ENCODE peak calls at places on chromosomes 3 and 15, in six cellular contexts. W, Q, U, N, V and K are unnamed samples.

GRCh38 chr3:158841387-158841786 is 39.5 kb downstream of the MFSD1 start:
- DNase-seq in W (no peak), Q (no peak), U (no peak), N (no peak), V (no peak), K (no peak)

GRCh38 chr3:128906804-128907525 is 27.5 kb downstream of the ACAD9 start:
- DNase-seq in W (no peak), Q (no peak), U (no peak), N (no peak), V (no peak), K (no peak)

GRCh38 chr3:43960448-43960840 is 269.7 kb downstream of the ABHD5 start:
- DNase-seq in W (no peak), Q (no peak), U (no peak), N (peak), V (no peak), K (no peak)

GRCh38 chr3:149809694-149810093 is 3.3 kb upstream of the RNF13 start:
- DNase-seq in W (no peak), Q (no peak), U (no peak), N (no peak), V (no peak), K (no peak)

GRCh38 chr3:38157562-38157961 is 7.8 kb upstream of the OXSR1 start:
- DNase-seq in W (no peak), Q (no peak), U (no peak), N (no peak), V (no peak), K (no peak)

GRCh38 chr3:136835817-136836510 is 17.0 kb downstream of the SLC35G2 start:
- DNase-seq in W (no peak), Q (no peak), U (no peak), N (no peak), V (no peak), K (no peak)

GRCh38 chr15:89645680-89646079 is 9.6 kb downstream of the KIF7 start:
- DNase-seq in W (no peak), Q (no peak), U (no peak), N (no peak), V (no peak), K (no peak)

GRCh38 chr15:39171944-39172368 is 408.9 kb upstream of the THBS1 start:
- DNase-seq in W (peak), Q (peak), U (peak), N (peak), V (peak), K (peak)

GRCh38 chr15:91515188-91515754 is 338.2 kb upstream of the SLCO3A1 start:
- DNase-seq in W (no peak), Q (no peak), U (no peak), N (no peak), V (no peak), K (no peak)

GRCh38 chr3:72892081-72892763 is 4.4 kb downstream of the GXYLT2 start:
- DNase-seq in W (no peak), Q (no peak), U (no peak), N (no peak), V (peak), K (no peak)

GRCh38 chr15:42582569-42583235 is 7.3 kb downstream of the STARD9 start:
- DNase-seq in W (no peak), Q (no peak), U (peak), N (no peak), V (no peak), K (no peak)

GRCh38 chr3:136957751-136958288 is at the start of gene IL20RB:
- DNase-seq in W (no peak), Q (peak), U (no peak), N (peak), V (no peak), K (no peak)

GRCh38 chr3:27293954-27294353 is 75.2 kb downstream of the NEK10 start:
- DNase-seq in W (no peak), Q (no peak), U (no peak), N (no peak), V (no peak), K (peak)

GRCh38 chr3:88988906-88989305 is 118.5 kb upstream of the EPHA3 start:
- DNase-seq in W (no peak), Q (no peak), U (no peak), N (no peak), V (no peak), K (no peak)

GRCh38 chr15:62482715-62483429 is 317.8 kb upstream of the C2CD4B start:
- DNase-seq in W (peak), Q (peak), U (peak), N (peak), V (peak), K (no peak)

GRCh38 chr15:70111203-70112017 is 13.7 kb upstream of the TLE3 start:
- DNase-seq in W (no peak), Q (peak), U (peak), N (peak), V (no peak), K (no peak)

DNA sequence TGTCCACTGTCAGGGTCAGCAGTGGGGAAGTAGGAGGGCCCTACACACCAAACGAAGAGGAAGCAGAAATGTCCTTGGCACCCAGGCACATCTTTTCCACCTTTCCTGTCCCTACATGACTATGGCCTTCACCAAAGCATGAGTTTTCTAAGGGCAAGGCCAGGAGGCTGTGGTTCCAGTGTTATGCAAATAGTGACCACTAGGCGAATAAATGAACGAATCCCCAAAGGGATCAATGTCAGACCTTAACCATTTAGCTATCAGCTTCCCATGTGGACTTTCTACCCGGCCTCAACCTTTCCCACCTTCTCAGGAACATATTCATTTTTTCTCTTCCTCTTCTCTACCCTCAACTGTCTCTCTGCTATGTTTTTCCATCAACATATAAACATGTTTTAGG is 63.1 kb downstream of the NTRK3 start:
- DNase-seq in W (no peak), Q (no peak), U (no peak), N (peak), V (peak), K (no peak)
- TF ChIP-seq JUND in W (no peak), Q (no peak), U (no peak), N (no peak), V (no peak), K (no peak)

GRCh38 chr3:187621881-187622280 is 48.3 kb downstream of the SST start:
- DNase-seq in W (no peak), Q (no peak), U (no peak), N (no peak), V (no peak), K (no peak)

GRCh38 chr3:187626581-187626980 is 43.6 kb downstream of the SST start:
- DNase-seq in W (no peak), Q (no peak), U (no peak), N (no peak), V (no peak), K (no peak)

GRCh38 chr3:187628169-187628568 is 42.0 kb downstream of the SST start:
- DNase-seq in W (no peak), Q (no peak), U (no peak), N (no peak), V (no peak), K (no peak)

GRCh38 chr3:187623285-187623814 is 46.8 kb downstream of the SST start:
- DNase-seq in W (no peak), Q (no peak), U (no peak), N (no peak), V (no peak), K (no peak)

DNA sequence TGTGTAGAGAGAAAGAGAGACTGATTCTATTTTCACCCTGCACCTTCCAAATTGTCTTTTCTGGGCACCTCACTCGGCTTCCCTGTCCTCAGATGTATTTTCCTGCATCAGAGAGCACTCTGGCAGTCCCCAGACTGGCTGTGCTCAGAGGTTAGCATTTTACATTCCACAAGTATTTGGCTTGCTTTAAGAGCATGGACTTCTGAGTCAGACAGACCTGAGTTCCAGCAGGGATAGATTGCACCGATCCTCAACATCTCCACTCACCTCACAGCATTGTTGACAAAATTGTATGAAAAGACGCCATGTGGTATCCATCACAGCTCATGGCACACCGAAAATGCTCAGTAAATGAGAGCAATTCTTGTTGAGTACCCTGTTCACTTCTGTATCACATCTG is 45.6 kb downstream of the SST start:
- DNase-seq in W (no peak), Q (no peak), U (no peak), N (no peak), V (no peak), K (no peak)
- TF ChIP-seq JUND in W (no peak), Q (no peak), U (no peak), N (no peak), V (no peak), K (no peak)

GRCh38 chr3:49343163-49343562 is 3.3 kb upstream of the USP4 start:
- DNase-seq in W (no peak), Q (no peak), U (no peak), N (no peak), V (no peak), K (no peak)
- TF ChIP-seq JUND in W (no peak), Q (no peak), U (no peak), N (no peak), V (no peak), K (no peak)

DNA sequence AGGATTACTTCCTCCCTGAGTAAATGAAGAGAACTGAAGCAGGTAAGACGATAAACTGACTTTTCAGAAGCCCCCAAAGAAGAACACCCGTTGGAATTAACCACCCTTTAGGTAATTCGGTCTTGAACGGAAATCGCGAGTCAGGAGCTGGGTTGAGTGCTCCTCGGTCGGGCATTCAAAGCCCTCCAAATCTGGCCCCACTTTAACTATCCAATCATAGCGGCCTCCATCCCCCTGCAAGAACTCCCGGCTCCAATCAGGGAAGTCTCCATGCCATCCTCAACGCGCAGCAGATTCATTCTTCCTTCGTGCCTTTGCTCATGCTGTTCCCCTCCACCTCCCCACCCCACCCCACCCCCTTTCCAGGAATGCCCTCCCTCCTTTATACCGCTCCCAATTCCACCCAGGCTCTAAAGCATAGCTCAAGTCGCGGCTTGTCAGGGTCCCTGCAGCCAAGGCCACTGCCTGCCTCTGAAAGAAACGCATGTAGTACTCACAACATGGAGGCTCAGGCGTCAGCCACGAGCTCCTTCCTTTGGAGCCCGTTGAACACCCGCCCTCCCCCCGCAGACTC is 645 bp upstream of the RFX7 start:
- DNase-seq in W (no peak), Q (no peak), U (peak), N (peak), V (peak), K (peak)
- TF ChIP-seq JUND in W (no peak), Q (no peak), U (no peak), N (no peak), V (no peak), K (no peak)

GRCh38 chr15:68382286-68383007 is 49.5 kb downstream of the ITGA11 start:
- DNase-seq in W (no peak), Q (no peak), U (no peak), N (no peak), V (no peak), K (no peak)

GRCh38 chr15:68385671-68386586 is 46.0 kb downstream of the ITGA11 start:
- DNase-seq in W (no peak), Q (no peak), U (no peak), N (no peak), V (no peak), K (no peak)

GRCh38 chr15:68384451-68385239 is 47.3 kb downstream of the ITGA11 start:
- DNase-seq in W (no peak), Q (no peak), U (peak), N (no peak), V (no peak), K (no peak)

GRCh38 chr15:68385240-68385561 is 46.8 kb downstream of the ITGA11 start:
- DNase-seq in W (no peak), Q (no peak), U (no peak), N (no peak), V (no peak), K (no peak)

GRCh38 chr15:68383161-68384074 is 48.5 kb downstream of the ITGA11 start:
- DNase-seq in W (no peak), Q (peak), U (peak), N (peak), V (peak), K (peak)
- TF ChIP-seq JUND in W (no peak), Q (no peak), U (no peak), N (no peak), V (no peak), K (no peak)

DNA sequence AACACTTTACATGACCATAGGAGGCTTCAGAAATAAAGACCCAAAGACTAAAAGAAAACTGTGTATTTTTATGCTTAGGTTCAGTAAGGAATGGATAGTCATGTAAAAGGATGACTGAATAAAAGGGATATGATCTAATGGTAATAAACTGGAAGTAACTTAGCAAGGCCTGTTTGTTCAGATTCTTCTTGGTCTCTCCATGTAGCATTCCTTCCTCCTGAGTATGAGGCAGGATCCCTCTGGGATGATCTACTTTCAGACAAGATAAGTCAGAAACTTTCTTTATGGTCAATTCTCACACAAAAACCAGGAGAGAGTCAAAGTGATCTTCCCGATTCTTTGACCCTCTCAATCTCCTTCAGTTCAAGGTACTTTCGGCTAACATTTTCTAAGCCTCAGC is 340.8 kb upstream of the DCBLD2 start:
- DNase-seq in W (no peak), Q (no peak), U (no peak), N (no peak), V (no peak), K (no peak)
- TF ChIP-seq JUND in W (no peak), Q (no peak), U (no peak), N (no peak), V (no peak), K (no peak)

DNA sequence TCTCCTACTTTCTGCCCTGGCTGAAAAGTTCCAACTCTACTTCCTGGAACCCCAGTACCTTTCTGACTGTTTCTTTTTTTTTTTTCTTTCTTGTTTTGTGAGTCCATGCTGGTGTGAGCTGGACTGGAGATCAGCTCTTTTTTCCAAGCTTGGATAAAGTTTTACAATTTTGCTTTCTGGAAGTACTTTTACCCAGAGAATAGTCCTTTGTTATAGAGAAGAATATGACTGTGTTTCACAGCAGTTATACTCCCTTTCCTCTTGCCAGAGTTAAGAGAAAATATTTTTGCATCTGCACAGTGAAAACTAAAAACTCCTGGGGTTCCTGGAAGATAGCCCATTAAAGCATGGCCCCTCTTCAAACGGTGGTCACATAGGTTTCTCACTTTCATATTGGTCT is 1100.6 kb downstream of the OTOL1 start:
- DNase-seq in W (no peak), Q (no peak), U (no peak), N (no peak), V (no peak), K (no peak)
- TF ChIP-seq JUND in W (no peak), Q (no peak), U (no peak), N (no peak), V (no peak), K (no peak)

GRCh38 chr15:26634319-26634718 is 138.5 kb downstream of the GABRB3 start:
- DNase-seq in W (no peak), Q (no peak), U (no peak), N (no peak), V (no peak), K (no peak)
- TF ChIP-seq JUND in W (no peak), Q (no peak), U (no peak), N (no peak), V (no peak), K (no peak)

GRCh38 chr15:100338971-100339444 is 2.8 kb downstream of the ADAMTS17 start:
- DNase-seq in W (no peak), Q (peak), U (peak), N (no peak), V (peak), K (peak)
- TF ChIP-seq JUND in W (no peak), Q (no peak), U (no peak), N (no peak), V (no peak), K (no peak)